ENCODE peak calls at places on chromosome 19, in nine cellular contexts. B is uterus, G is HFF-Myc, L is RWPE2, J is esophagus squamous epithelium, D is AG10803, X is cardiac muscle cell, C is psoas muscle, H is astrocyte of the cerebellum. R is an unnamed sample.

GRCh38 chr19:18743281-18743825 is 47.8 kb downstream of the COMP start:
- DNase-seq in J (no peak), D (no peak), C (no peak), G (no peak), X (peak), L (no peak), H (peak), B (peak), R (no peak)

GRCh38 chr19:7739801-7740659 is 7.3 kb downstream of the CD209 start:
- DNase-seq in D (no peak), H (no peak), J (no peak), G (no peak), C (no peak), X (no peak), B (no peak), L (no peak), R (no peak)

GRCh38 chr19:8065489-8066261 is 13.1 kb downstream of the CCL25 start:
- DNase-seq in J (no peak), B (no peak), D (no peak), X (no peak), G (no peak), H (no peak), L (no peak), C (no peak), R (no peak)

GRCh38 chr19:18848860-18849661 is 17.3 kb downstream of the UPF1 start:
- DNase-seq in D (peak), J (no peak), L (peak), B (peak), H (no peak), X (no peak), C (peak), G (no peak), R (no peak)

GRCh38 chr19:29663861-29664752 is 1.2 kb upstream of the PLEKHF1 start:
- DNase-seq in X (no peak), C (no peak), G (no peak), H (no peak), B (no peak), L (no peak), J (no peak), D (peak), R (no peak)

GRCh38 chr19:453606-454005 is 7.2 kb downstream of the SHC2 start:
- DNase-seq in X (no peak), D (no peak), C (no peak), G (no peak), L (no peak), B (no peak), J (no peak), H (no peak), R (no peak)

GRCh38 chr19:30444686-30445232 is 72.6 kb downstream of the ZNF536 start:
- DNase-seq in X (no peak), D (no peak), L (no peak), H (no peak), C (no peak), B (no peak), G (no peak), J (no peak), R (no peak)

GRCh38 chr19:15198006-15198356 is 2.8 kb downstream of the NOTCH3 start:
- DNase-seq in D (no peak), J (no peak), X (no peak), C (no peak), G (no peak), L (no peak), B (no peak), H (no peak), R (no peak)

GRCh38 chr19:45321848-45322247 is 827 bp downstream of the CKM start:
- DNase-seq in C (peak), X (peak), G (no peak), H (no peak), L (no peak), J (no peak), B (no peak), D (no peak), R (no peak)

GRCh38 chr19:8210660-8211101 is 1.5 kb downstream of the CERS4 start:
- DNase-seq in X (no peak), C (no peak), J (no peak), L (no peak), B (no peak), D (no peak), G (no peak), H (no peak), R (no peak)

GRCh38 chr19:49347835-49348234 is 12.6 kb downstream of the CD37 start:
- DNase-seq in C (no peak), L (no peak), H (peak), X (peak), G (peak), J (no peak), D (peak), B (peak), R (no peak)

GRCh38 chr19:31264379-31264778 is 84.9 kb downstream of the TSHZ3 start:
- DNase-seq in X (no peak), H (no peak), G (no peak), D (no peak), L (no peak), J (no peak), B (peak), C (no peak), R (no peak)

GRCh38 chr19:47487551-47488515 is 3.8 kb upstream of the KPTN start:
- DNase-seq in C (no peak), X (no peak), J (no peak), H (no peak), L (peak), D (no peak), B (no peak), G (no peak), R (no peak)

GRCh38 chr19:19461671-19462622 is 53.4 kb downstream of the TSSK6 start:
- DNase-seq in C (peak), X (peak), G (no peak), H (no peak), B (peak), J (no peak), L (no peak), D (no peak), R (peak)

GRCh38 chr19:10915511-10916091 is 12.8 kb downstream of the YIPF2 start:
- DNase-seq in G (peak), H (no peak), L (peak), D (peak), C (peak), X (no peak), J (no peak), B (no peak), R (no peak)

GRCh38 chr19:35851213-35852028 is 883 bp downstream of the NPHS1 start:
- DNase-seq in G (no peak), X (peak), B (no peak), D (no peak), H (no peak), L (no peak), C (no peak), J (no peak), R (no peak)

GRCh38 chr19:39413269-39413902 is 917 bp downstream of the PLEKHG2 start:
- DNase-seq in J (no peak), B (peak), H (no peak), L (no peak), G (no peak), X (peak), C (peak), D (peak), R (peak)

GRCh38 chr19:15195987-15196682 is 4.7 kb downstream of the NOTCH3 start:
- DNase-seq in C (no peak), G (no peak), J (no peak), D (no peak), X (peak), B (no peak), H (no peak), L (peak), R (no peak)

GRCh38 chr19:56314018-56314583 is 538 bp downstream of the ZSCAN5A start:
- DNase-seq in H (no peak), B (no peak), J (no peak), C (no peak), D (no peak), G (no peak), L (no peak), X (no peak), R (no peak)

GRCh38 chr19:50244695-50245094 is 41.3 kb downstream of the MYH14 start:
- DNase-seq in J (no peak), L (no peak), X (no peak), H (no peak), D (no peak), C (no peak), G (no peak), B (no peak), R (no peak)

GRCh38 chr19:47110521-47111080 is 3.0 kb downstream of the ZC3H4 start:
- DNase-seq in J (no peak), H (no peak), L (no peak), C (no peak), B (no peak), G (no peak), D (no peak), X (no peak), R (no peak)

GRCh38 chr19:19599190-19599535 is 19.3 kb downstream of the PBX4 start:
- DNase-seq in B (no peak), L (no peak), X (no peak), G (no peak), H (no peak), C (no peak), D (no peak), J (no peak), R (no peak)

GRCh38 chr19:52963229-52963760 is 614 bp upstream of the ZNF816 start:
- DNase-seq in L (no peak), B (peak), G (no peak), J (no peak), H (no peak), D (no peak), X (peak), C (no peak), R (peak)

GRCh38 chr19:10364644-10365043 is 15.7 kb downstream of the TYK2 start:
- DNase-seq in X (no peak), J (no peak), B (no peak), D (no peak), C (no peak), H (no peak), L (no peak), G (no peak), R (no peak)

GRCh38 chr19:9875796-9876195 is 40.7 kb downstream of the PIN1 start:
- DNase-seq in X (no peak), H (no peak), G (no peak), B (no peak), J (no peak), C (no peak), D (no peak), L (no peak), R (no peak)

GRCh38 chr19:326851-327250 is 17.7 kb downstream of the MIER2 start:
- DNase-seq in G (no peak), X (no peak), B (no peak), L (peak), C (no peak), D (no peak), J (no peak), H (no peak), R (no peak)

GRCh38 chr19:4069331-4069959 is 2.7 kb upstream of the ZBTB7A start:
- DNase-seq in B (no peak), C (peak), L (no peak), G (no peak), X (no peak), D (no peak), J (no peak), H (no peak), R (no peak)

GRCh38 chr19:20078696-20079095 is 896 bp downstream of the ZNF90 start:
- DNase-seq in B (peak), G (no peak), H (no peak), D (peak), X (peak), J (no peak), L (no peak), C (peak), R (peak)

GRCh38 chr19:29946645-29947044 is 4.6 kb downstream of the URI1 start:
- DNase-seq in D (no peak), J (no peak), H (no peak), G (no peak), C (no peak), B (no peak), X (no peak), L (no peak), R (no peak)

GRCh38 chr19:50705422-50706019 is 14.1 kb downstream of the SHANK1 start:
- DNase-seq in J (no peak), H (no peak), D (peak), G (peak), L (no peak), C (no peak), B (no peak), X (peak), R (no peak)

GRCh38 chr19:45071969-45072790 is 4.1 kb downstream of the ZNF296 start:
- DNase-seq in G (no peak), B (no peak), C (no peak), D (no peak), L (no peak), H (no peak), X (no peak), J (no peak), R (no peak)

GRCh38 chr19:3785938-3786824 is at the start of gene MATK:
- DNase-seq in D (no peak), J (no peak), B (no peak), H (no peak), G (no peak), C (no peak), X (no peak), L (no peak), R (no peak)

GRCh38 chr19:7458675-7459074 is 30.2 kb downstream of the PEX11G start:
- DNase-seq in L (no peak), H (no peak), J (no peak), D (no peak), B (no peak), C (no peak), X (no peak), G (no peak), R (no peak)

GRCh38 chr19:6712231-6712630 is 8.2 kb downstream of the C3 start:
- DNase-seq in H (no peak), G (no peak), B (no peak), L (no peak), C (no peak), D (no peak), X (no peak), J (no peak), R (no peak)

GRCh38 chr19:23823952-23824389 is 65.3 kb upstream of the ZNF681 start:
- DNase-seq in B (no peak), C (no peak), G (no peak), D (no peak), H (no peak), J (no peak), X (peak), L (no peak), R (peak)

GRCh38 chr19:52734340-52734892 is 428 bp downstream of the ZNF611 start:
- DNase-seq in J (no peak), L (no peak), G (no peak), C (no peak), H (no peak), D (peak), X (peak), B (peak), R (peak)

GRCh38 chr19:41646589-41647204 is 19.8 kb upstream of the CEACAM4 start:
- DNase-seq in D (peak), G (no peak), J (no peak), X (no peak), H (no peak), B (no peak), L (no peak), C (no peak), R (peak)

DNA sequence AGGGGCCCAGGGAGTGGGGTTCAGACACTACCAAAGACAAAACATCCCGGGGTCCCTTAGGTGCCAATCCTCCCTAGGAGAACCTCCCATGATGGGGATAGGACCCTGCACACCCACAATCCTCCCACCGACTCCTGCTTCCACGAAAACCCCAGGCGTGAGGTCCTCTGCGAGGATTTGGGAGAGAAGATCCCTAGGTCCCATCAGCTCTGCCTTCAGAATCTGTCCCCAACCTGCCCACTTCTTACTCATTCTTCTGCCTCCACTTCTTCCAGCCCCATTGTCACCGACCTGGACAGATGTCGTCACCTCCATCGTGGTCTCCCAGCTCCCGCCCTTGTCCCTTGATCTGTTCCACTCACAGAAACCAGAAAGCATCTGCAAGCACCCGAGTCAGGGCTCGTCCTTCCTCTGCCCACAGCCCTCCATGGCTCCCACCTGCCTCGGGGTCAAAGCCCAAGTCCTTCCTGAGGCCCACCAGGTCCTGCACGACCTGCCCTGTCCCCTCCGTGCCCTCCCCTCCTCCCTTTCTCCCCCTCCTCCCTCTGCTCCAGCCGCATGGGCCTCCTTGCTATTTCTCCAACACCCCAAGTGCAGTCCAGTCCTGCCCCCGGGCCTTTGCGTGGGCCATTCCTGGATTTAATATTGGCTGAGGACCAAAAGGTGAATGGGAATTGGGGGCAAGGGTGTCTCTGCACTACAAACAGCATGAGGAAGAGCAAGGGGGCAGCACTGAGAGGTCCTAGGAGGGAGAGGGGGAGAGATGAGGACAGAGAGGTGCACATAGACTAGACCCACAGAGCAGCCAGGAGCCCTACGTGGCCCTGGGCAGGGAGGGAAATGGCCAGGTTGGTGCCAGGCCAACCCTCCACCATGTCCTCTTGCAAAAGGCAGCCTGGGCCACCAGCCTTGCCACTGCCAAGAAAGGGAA is 51.3 kb downstream of the PTPRS start:
- DNase-seq in X (no peak), H (no peak), L (no peak), B (no peak), C (no peak), D (no peak), J (no peak), G (no peak), R (no peak)
- TF ChIP-seq CTCF in X (no peak), H (no peak), L (no peak), B (no peak), C (no peak), D (no peak), J (no peak), G (peak), R (no peak)

DNA sequence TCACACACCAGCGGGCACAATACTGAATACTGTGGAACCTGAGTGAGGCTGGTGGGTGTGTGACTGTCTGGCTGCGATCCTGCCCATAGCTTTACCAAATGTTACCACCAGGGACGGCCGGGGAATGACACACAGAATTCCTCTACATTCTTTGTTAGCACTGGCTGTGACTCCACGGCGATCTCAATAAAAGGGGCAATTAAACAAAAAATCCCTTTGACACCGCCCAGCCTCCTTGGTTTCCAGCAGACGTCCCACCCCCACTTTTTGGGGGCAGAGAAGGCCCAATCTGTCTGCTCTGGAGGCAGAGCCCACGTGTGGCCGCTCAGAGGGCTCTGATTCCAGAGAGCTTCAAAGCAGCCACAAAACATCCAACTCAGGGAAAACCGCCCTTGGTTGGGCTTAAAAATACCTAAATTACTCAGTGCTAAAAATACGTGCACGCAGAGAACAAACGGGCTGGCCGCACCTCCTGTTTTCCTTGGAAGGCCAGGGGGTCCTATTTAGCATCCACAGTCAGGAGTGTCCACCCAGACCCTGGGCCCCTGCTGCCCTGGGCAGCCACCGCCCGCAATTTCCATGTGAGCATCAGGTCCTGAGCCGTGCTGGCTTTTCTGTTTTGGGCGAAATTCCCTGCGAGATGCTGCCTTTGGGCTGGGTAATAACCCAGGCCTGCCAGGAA is 47.8 kb downstream of the GADD45B start:
- DNase-seq in J (no peak), H (peak), L (no peak), C (no peak), B (no peak), G (no peak), D (peak), X (no peak), R (no peak)
- TF ChIP-seq CTCF in J (no peak), H (peak), L (no peak), C (no peak), B (no peak), G (peak), D (peak), X (peak), R (no peak)

GRCh38 chr19:16518483-16519229 is 22.5 kb downstream of the C19orf44 start:
- DNase-seq in X (no peak), J (no peak), D (no peak), C (no peak), L (no peak), H (no peak), B (no peak), G (no peak), R (no peak)
- TF ChIP-seq CTCF in X (peak), J (no peak), D (no peak), C (no peak), L (no peak), H (no peak), B (no peak), G (peak), R (peak)

GRCh38 chr19:17673937-17674799 is 14.0 kb downstream of the UNC13A start:
- DNase-seq in C (no peak), B (no peak), G (no peak), X (no peak), J (no peak), L (no peak), D (no peak), H (no peak), R (no peak)

GRCh38 chr19:17676295-17676694 is 11.9 kb downstream of the UNC13A start:
- DNase-seq in B (no peak), H (no peak), L (no peak), D (no peak), C (no peak), J (no peak), G (no peak), X (no peak), R (no peak)

GRCh38 chr19:17679526-17680234 is 8.5 kb downstream of the UNC13A start:
- DNase-seq in X (no peak), C (no peak), H (no peak), D (no peak), L (no peak), G (no peak), J (no peak), B (no peak), R (no peak)

GRCh38 chr19:17678836-17679235 is 9.3 kb downstream of the UNC13A start:
- DNase-seq in L (no peak), H (no peak), J (no peak), G (no peak), C (no peak), X (no peak), D (no peak), B (no peak), R (no peak)

GRCh38 chr19:17677002-17677401 is 11.2 kb downstream of the UNC13A start:
- DNase-seq in X (peak), C (no peak), J (no peak), G (no peak), H (no peak), L (no peak), B (no peak), D (no peak), R (no peak)
- TF ChIP-seq CTCF in X (peak), C (no peak), J (no peak), G (peak), H (no peak), L (peak), B (no peak), D (no peak), R (no peak)

DNA sequence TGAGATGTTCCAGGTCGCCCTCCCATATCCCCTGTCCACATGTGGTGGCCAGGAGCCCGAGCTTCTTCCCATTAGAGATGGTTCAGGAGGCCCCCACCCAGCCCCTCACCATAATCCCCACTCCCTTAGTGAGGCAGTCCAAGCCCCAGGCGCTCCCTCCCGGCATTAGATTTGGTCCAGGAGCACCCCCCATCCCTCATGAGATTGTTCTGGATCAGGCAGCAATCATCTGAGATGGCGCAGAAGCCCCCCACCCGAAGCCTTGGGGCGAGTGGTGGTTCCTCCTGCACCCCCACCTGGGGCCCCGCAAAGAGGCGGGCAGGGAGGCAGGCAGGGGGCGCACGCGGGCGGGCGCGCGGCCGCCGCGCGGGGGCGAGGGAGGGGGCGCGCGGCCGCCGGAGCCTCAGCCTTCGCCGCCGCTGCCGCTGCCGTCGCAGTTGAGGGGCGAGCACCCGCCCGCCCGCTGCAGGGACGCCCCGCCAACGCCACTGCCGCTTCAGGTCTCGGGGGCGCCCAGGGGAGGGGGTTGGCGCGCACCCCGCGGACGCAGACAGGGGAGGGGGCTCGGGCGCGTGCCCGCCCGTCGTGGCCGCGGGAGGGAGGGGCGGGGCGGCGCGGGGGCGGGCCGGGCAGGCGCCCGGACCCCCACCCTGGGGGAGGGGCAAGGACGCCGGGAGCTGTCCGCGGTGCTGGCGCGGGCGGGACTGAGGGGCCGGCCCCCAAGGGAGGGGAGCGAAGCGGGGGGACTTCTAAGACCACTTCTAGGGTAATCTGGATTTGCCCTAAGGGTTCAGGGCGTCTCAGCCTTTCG is 46.4 kb upstream of the SHKBP1 start:
- DNase-seq in D (no peak), C (no peak), L (no peak), B (no peak), G (no peak), H (no peak), J (no peak), X (peak), R (peak)
- TF ChIP-seq CTCF in D (no peak), C (peak), L (peak), B (peak), G (peak), H (peak), J (no peak), X (peak), R (no peak)

R was measured in endothelial cell.